ENCODE peak calls at places on chromosomes 5 and 9, in six cellular contexts. I is breast epithelium, Z is adipocyte, Q is HCT116, W is tibial artery, P is A549. R is an unnamed sample. For H3K4me1, the result is how much of the 10 kb centered on the place peaks cover.

GRCh38 chr9:93141771-93142483 is 7.9 kb upstream of the NINJ1 start:
- DNase-seq in I (peak), Z (no peak), Q (no peak), W (no peak), P (no peak), R (no peak)

GRCh38 chr5:126192226-126192625 is 231.0 kb upstream of the GRAMD2B start:
- DNase-seq in I (no peak), Z (no peak), Q (no peak), W (no peak), P (no peak), R (no peak)

GRCh38 chr5:78621269-78621871 is 27.2 kb downstream of the LHFPL2 start:
- DNase-seq in I (no peak), Z (peak), Q (no peak), W (no peak), P (no peak), R (no peak)

GRCh38 chr5:120817044-120817985 is 353.2 kb downstream of the PRR16 start:
- DNase-seq in I (no peak), Z (peak), Q (no peak), W (no peak), P (no peak), R (peak)

GRCh38 chr5:77882670-77883257 is 106.6 kb upstream of the TBCA start:
- DNase-seq in I (no peak), Z (peak), Q (no peak), W (no peak), P (no peak), R (no peak)

GRCh38 chr5:136808756-136809155 is 443.4 kb upstream of the TRPC7 start:
- DNase-seq in I (no peak), Z (no peak), Q (no peak), W (no peak), P (no peak), R (no peak)

GRCh38 chr9:95055851-95056551 is 261.5 kb downstream of the FANCC start:
- DNase-seq in I (peak), Z (peak), Q (no peak), W (no peak), P (no peak), R (peak)

GRCh38 chr5:3225201-3225960 is 370.3 kb upstream of the IRX1 start:
- DNase-seq in I (no peak), Z (no peak), Q (no peak), W (no peak), P (no peak), R (no peak)

GRCh38 chr5:96718635-96719077 is 56.5 kb downstream of the CAST start:
- DNase-seq in I (peak), Z (no peak), Q (no peak), W (peak), P (no peak), R (peak)

GRCh38 chr5:56272765-56273164 is 39.6 kb upstream of the ANKRD55 start:
- DNase-seq in I (no peak), Z (no peak), Q (no peak), W (no peak), P (no peak), R (no peak)

GRCh38 chr9:81373294-81373693 is 316.1 kb downstream of the TLE1 start:
- DNase-seq in I (no peak), Z (no peak), Q (no peak), W (no peak), P (no peak), R (no peak)

GRCh38 chr9:81370650-81371049 is 318.7 kb downstream of the TLE1 start:
- DNase-seq in I (no peak), Z (no peak), Q (no peak), W (no peak), P (no peak), R (no peak)

GRCh38 chr9:81370096-81370495 is 319.3 kb downstream of the TLE1 start:
- DNase-seq in I (no peak), Z (no peak), Q (no peak), W (no peak), P (no peak), R (no peak)

GRCh38 chr9:81372628-81373191 is 316.6 kb downstream of the TLE1 start:
- DNase-seq in I (no peak), Z (no peak), Q (no peak), W (peak), P (no peak), R (no peak)

GRCh38 chr9:81371824-81372223 is 317.5 kb downstream of the TLE1 start:
- DNase-seq in I (peak), Z (no peak), Q (no peak), W (no peak), P (no peak), R (no peak)
- H3K4me1 ChIP-seq in I (under half), Z (under half), Q (under half), W (under half), P (under half), R (under half)

DNA sequence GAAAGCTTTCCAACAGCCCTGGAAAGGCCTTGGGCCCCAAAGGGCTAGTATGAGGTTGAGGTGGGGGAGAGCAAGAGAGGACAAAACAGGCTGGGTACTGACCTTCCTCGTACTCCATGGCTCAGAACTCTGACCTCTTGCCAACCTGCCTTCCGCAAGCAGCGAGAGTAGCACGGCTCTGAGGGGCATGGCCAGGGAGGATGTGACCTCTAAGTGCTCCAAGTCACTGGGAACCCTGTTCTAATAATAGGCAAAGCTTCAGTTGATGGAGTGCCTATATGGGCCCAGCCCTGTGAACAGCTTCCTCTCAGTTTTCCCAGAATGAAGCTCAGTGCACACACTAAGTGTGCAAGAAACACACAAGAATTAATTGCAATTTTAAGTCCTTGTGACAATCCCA is 127.6 kb upstream of the GABRP start:
- DNase-seq in I (no peak), Z (no peak), Q (no peak), W (no peak), P (no peak), R (no peak)
- H3K4me3 ChIP-seq in I (no peak), Z (no peak), Q (no peak), W (no peak), P (no peak), R (no peak)

GRCh38 chr9:128080218-128080617 is 12.2 kb downstream of the SLC25A25 start:
- DNase-seq in I (no peak), Z (no peak), Q (no peak), W (no peak), P (no peak), R (no peak)

GRCh38 chr9:128077847-128078503 is 9.9 kb downstream of the SLC25A25 start:
- DNase-seq in I (no peak), Z (no peak), Q (no peak), W (no peak), P (no peak), R (no peak)

GRCh38 chr9:128082173-128082572 is 14.1 kb downstream of the SLC25A25 start:
- DNase-seq in I (peak), Z (no peak), Q (peak), W (no peak), P (no peak), R (no peak)

GRCh38 chr9:128078504-128079434 is 10.7 kb downstream of the SLC25A25 start:
- DNase-seq in I (no peak), Z (peak), Q (peak), W (no peak), P (peak), R (no peak)

GRCh38 chr9:128081052-128081451 is 13.0 kb downstream of the SLC25A25 start:
- DNase-seq in I (no peak), Z (peak), Q (no peak), W (no peak), P (no peak), R (no peak)
- H3K4me1 ChIP-seq in I (under half), Z (under half), Q (half or more), W (under half), P (half or more), R (under half)

GRCh38 chr5:109692852-109693251 is 3.1 kb downstream of the MAN2A1 start:
- DNase-seq in I (no peak), Z (no peak), Q (no peak), W (no peak), P (no peak), R (no peak)

GRCh38 chr5:109689740-109690455 is at the start of gene MAN2A1:
- DNase-seq in I (peak), Z (peak), Q (peak), W (peak), P (peak), R (peak)

GRCh38 chr5:109692011-109692410 is 2.3 kb downstream of the MAN2A1 start:
- DNase-seq in I (no peak), Z (peak), Q (no peak), W (no peak), P (no peak), R (no peak)

GRCh38 chr5:109690456-109691247 is 925 bp downstream of the MAN2A1 start:
- DNase-seq in I (peak), Z (peak), Q (peak), W (peak), P (peak), R (peak)

GRCh38 chr5:109691248-109691574 is 1.5 kb downstream of the MAN2A1 start:
- DNase-seq in I (no peak), Z (no peak), Q (no peak), W (no peak), P (no peak), R (no peak)
- H3K4me3 ChIP-seq in I (peak), Z (peak), Q (peak), W (peak), P (peak), R (peak)

R was measured in HAP-1.